ENCODE peak calls at places on chromosomes 12 and 14, in eight cellular contexts. U is astrocyte of the spinal cord; S is Right ventricle myocardium inferior; N is activated CD4-positive, alpha-beta T cell treated with anti-CD3 and anti-CD28 coated beads for 48 hours; T is WERI-Rb-1; W is HS-5; O is LoVo; J is CD4-positive, alpha-beta memory T cell. E is an unnamed sample.

GRCh38 chr12:879641-880040 is 69.9 kb downstream of the RAD52 start:
- DNase-seq in U (peak; percentile 65), S (no peak), N (no peak), T (no peak), W (peak; percentile 74), O (no peak), J (no peak), E (no peak)

GRCh38 chr12:39393890-39394289 is 49.0 kb downstream of the KIF21A start:
- DNase-seq in U (no peak), S (no peak), N (no peak), T (no peak), W (no peak), O (no peak), J (no peak), E (no peak)

GRCh38 chr12:113887906-113888305 is 78.2 kb downstream of the RBM19 start:
- DNase-seq in U (no peak), S (no peak), N (no peak), T (no peak), W (no peak), O (no peak), J (no peak), E (no peak)

GRCh38 chr12:538731-539539 is 79.2 kb downstream of the B4GALNT3 start:
- DNase-seq in U (peak; percentile 54), S (no peak), N (no peak), T (no peak), W (no peak), O (peak; percentile 80), J (peak; percentile 87), E (peak; percentile 47)

GRCh38 chr12:113990548-113991223 is 24.6 kb upstream of the RBM19 start:
- DNase-seq in U (no peak), S (no peak), N (no peak), T (no peak), W (no peak), O (no peak), J (no peak), E (no peak)

GRCh38 chr14:83478741-83479140 is 1945.1 kb upstream of the SEL1L start:
- DNase-seq in U (peak; percentile 26), S (no peak), N (no peak), T (no peak), W (no peak), O (no peak), J (no peak), E (no peak)

GRCh38 chr14:72743626-72744025 is 150.3 kb downstream of the DPF3 start:
- DNase-seq in U (peak; percentile 3), S (no peak), N (no peak), T (no peak), W (no peak), O (no peak), J (no peak), E (no peak)

GRCh38 chr14:89312937-89313336 is 104.1 kb downstream of the FOXN3 start:
- DNase-seq in U (no peak), S (no peak), N (no peak), T (no peak), W (no peak), O (no peak), J (no peak), E (no peak)

GRCh38 chr14:30020271-30020670 is 92.6 kb upstream of the PRKD1 start:
- DNase-seq in U (no peak), S (no peak), N (no peak), T (no peak), W (no peak), O (no peak), J (no peak), E (no peak)

GRCh38 chr12:106123551-106123991 is 15.2 kb downstream of the NUAK1 start:
- DNase-seq in U (peak; percentile 80), S (peak; percentile 75), N (no peak), T (no peak), W (no peak), O (peak; percentile 63), J (no peak), E (no peak)

GRCh38 chr14:20623798-20624197 is 17.7 kb downstream of the OR6S1 start:
- DNase-seq in U (no peak), S (no peak), N (peak; percentile 59), T (no peak), W (no peak), O (no peak), J (no peak), E (no peak)

GRCh38 chr12:91053951-91054715 is 3.7 kb downstream of the KERA start:
- DNase-seq in U (peak; percentile 66), S (no peak), N (no peak), T (no peak), W (peak; percentile 13), O (no peak), J (no peak), E (no peak)

GRCh38 chr12:10082057-10082874 is 16.5 kb downstream of the CLEC1A start:
- DNase-seq in U (no peak), S (no peak), N (no peak), T (peak; percentile 43), W (no peak), O (no peak), J (no peak), E (no peak)

GRCh38 chr14:75249251-75249957 is 29.2 kb upstream of the FOS start:
- DNase-seq in U (peak; percentile 33), S (no peak), N (peak; percentile 89), T (no peak), W (no peak), O (no peak), J (peak; percentile 96), E (no peak)

E was measured in epithelial cell of proximal tubule.